ENCODE peak calls at places on chromosomes 6 and 20, in ten cellular contexts. T is pons, O is NCI-H187, I is cardiac muscle cell, K is choroid plexus epithelial cell, F is GM06990, M is LoVo, Q is brain pericyte, N is fibroblast of gingiva, S is brain microvascular endothelial cell. X is an unnamed sample.

GRCh38 chr6:40910260-40910893 is 128.6 kb downstream of the UNC5CL start:
- DNase-seq in T (no peak), O (no peak), I (no peak), K (no peak), F (no peak), M (no peak), Q (no peak), N (no peak), S (no peak), X (no peak)

GRCh38 chr6:137696765-137697164 is 170.3 kb upstream of the TNFAIP3 start:
- DNase-seq in T (no peak), O (no peak), I (peak), K (no peak), F (no peak), M (no peak), Q (no peak), N (no peak), S (no peak), X (no peak)

GRCh38 chr20:16661738-16662137 is 68.1 kb upstream of the SNRPB2 start:
- DNase-seq in T (peak), O (no peak), I (no peak), K (no peak), F (no peak), M (no peak), Q (no peak), N (no peak), S (no peak), X (no peak)

GRCh38 chr6:160742090-160742489 is 40.0 kb downstream of the PLG start:
- DNase-seq in T (no peak), O (no peak), I (no peak), K (no peak), F (peak), M (no peak), Q (no peak), N (no peak), S (no peak), X (no peak)

GRCh38 chr6:35972471-35972985 is 51.6 kb upstream of the SRPK1 start:
- DNase-seq in T (peak), O (no peak), I (peak), K (no peak), F (no peak), M (no peak), Q (no peak), N (peak), S (no peak), X (no peak)

GRCh38 chr6:43986177-43986825 is 141.0 kb downstream of the MRPL14 start:
- DNase-seq in T (no peak), O (no peak), I (peak), K (no peak), F (no peak), M (no peak), Q (no peak), N (no peak), S (no peak), X (no peak)

GRCh38 chr6:27630727-27631613 is 158.1 kb upstream of the ZNF184 start:
- DNase-seq in T (peak), O (no peak), I (peak), K (peak), F (peak), M (peak), Q (no peak), N (peak), S (peak), X (no peak)

GRCh38 chr6:42509765-42510164 is 54.1 kb upstream of the UBR2 start:
- DNase-seq in T (no peak), O (no peak), I (no peak), K (no peak), F (peak), M (no peak), Q (no peak), N (no peak), S (no peak), X (no peak)

GRCh38 chr20:29300579-29301551 is 1956.6 kb upstream of the DEFB115 start:
- DNase-seq in T (no peak), O (no peak), I (no peak), K (no peak), F (no peak), M (no peak), Q (no peak), N (no peak), S (no peak), X (no peak)

GRCh38 chr6:34202329-34203201 is 34.1 kb upstream of the HMGA1 start:
- DNase-seq in T (no peak), O (no peak), I (no peak), K (no peak), F (no peak), M (no peak), Q (no peak), N (no peak), S (no peak), X (no peak)

GRCh38 chr20:24483435-24484080 is 14.1 kb downstream of the SYNDIG1 start:
- DNase-seq in T (no peak), O (no peak), I (no peak), K (no peak), F (no peak), M (no peak), Q (no peak), N (no peak), S (no peak), X (no peak)

GRCh38 chr20:18717062-18717461 is 96.5 kb upstream of the SCP2D1 start:
- DNase-seq in T (no peak), O (no peak), I (no peak), K (no peak), F (no peak), M (no peak), Q (no peak), N (no peak), S (no peak), X (no peak)

GRCh38 chr20:24693466-24694156 is 224.2 kb downstream of the SYNDIG1 start:
- DNase-seq in T (no peak), O (no peak), I (no peak), K (no peak), F (no peak), M (no peak), Q (no peak), N (no peak), S (no peak), X (no peak)